ENCODE peak calls at places on chromosomes 16 and 17, in five cellular contexts. G is GM12878, S is HepG2, X is K562, M is H1. V is an unnamed sample. For H3K4me1, the result is how much of the 10 kb centered on the place peaks cover.

GRCh38 chr17:68963958-68964357 is 8.8 kb upstream of the ABCA8 start:
- DNase-seq in G (no peak), S (no peak), X (no peak), M (no peak), V (no peak)

GRCh38 chr17:36675250-36675649 is 73.9 kb downstream of the MRM1 start:
- DNase-seq in G (no peak), S (no peak), X (no peak), M (no peak), V (no peak)

GRCh38 chr17:13757871-13758270 is 156.1 kb upstream of the HS3ST3A1 start:
- DNase-seq in G (no peak), S (no peak), X (no peak), M (no peak), V (no peak)

GRCh38 chr17:1087381-1088241 is 90.7 kb downstream of the TIMM22 start:
- DNase-seq in G (no peak), S (no peak), X (peak), M (peak), V (peak)

GRCh38 chr17:40069751-40070643 is 7.2 kb downstream of the THRA start:
- DNase-seq in G (no peak), S (no peak), X (peak), M (no peak), V (peak)

GRCh38 chr17:60163108-60163784 is 13.5 kb downstream of the CA4 start:
- DNase-seq in G (no peak), S (peak), X (peak), M (peak), V (no peak)

GRCh38 chr17:14621826-14622621 is 321.1 kb downstream of the HS3ST3B1 start:
- DNase-seq in G (no peak), S (no peak), X (no peak), M (no peak), V (no peak)

GRCh38 chr16:14400285-14400977 is 229.6 kb downstream of the PARN start:
- DNase-seq in G (no peak), S (no peak), X (no peak), M (no peak), V (no peak)

GRCh38 chr16:25109643-25110042 is 1.9 kb upstream of the LCMT1 start:
- DNase-seq in G (no peak), S (peak), X (peak), M (no peak), V (no peak)

GRCh38 chr16:31248344-31248743 is 11.4 kb upstream of the ITGAM start:
- DNase-seq in G (no peak), S (no peak), X (no peak), M (no peak), V (no peak)

GRCh38 chr16:17416461-17417221 is 54.1 kb downstream of the XYLT1 start:
- DNase-seq in G (peak), S (no peak), X (no peak), M (no peak), V (peak)

GRCh38 chr16:23848958-23849357 is 13.2 kb downstream of the PRKCB start:
- DNase-seq in G (no peak), S (no peak), X (no peak), M (no peak), V (no peak)
- H3K4me1 ChIP-seq in G (half or more), S (under half), X (under half), M (under half), V (under half)

GRCh38 chr17:29857823-29858222 is 72.2 kb downstream of the SSH2 start:
- DNase-seq in G (no peak), S (no peak), X (no peak), M (no peak), V (no peak)

GRCh38 chr17:29855686-29856085 is 74.3 kb downstream of the SSH2 start:
- DNase-seq in G (no peak), S (no peak), X (no peak), M (no peak), V (no peak)
- TF ChIP-seq CREB1 in G (no peak), S (no peak), X (no peak), M (no peak), V (no peak)

GRCh38 chr16:11080327-11080967 is 136.1 kb downstream of the CLEC16A start:
- DNase-seq in G (no peak), S (no peak), X (no peak), M (no peak), V (no peak)

GRCh38 chr16:11080999-11081630 is 136.8 kb downstream of the CLEC16A start:
- DNase-seq in G (no peak), S (no peak), X (no peak), M (no peak), V (no peak)

GRCh38 chr16:11082860-11083388 is 138.6 kb downstream of the CLEC16A start:
- DNase-seq in G (no peak), S (no peak), X (no peak), M (no peak), V (no peak)

GRCh38 chr16:11084484-11085024 is 140.2 kb downstream of the CLEC16A start:
- DNase-seq in G (no peak), S (peak), X (peak), M (no peak), V (no peak)

GRCh38 chr16:11082108-11082859 is 137.9 kb downstream of the CLEC16A start:
- DNase-seq in G (no peak), S (no peak), X (no peak), M (no peak), V (no peak)
- H3K4me1 ChIP-seq in G (under half), S (under half), X (under half), M (under half), V (under half)

GRCh38 chr16:81632392-81633146 is 146.5 kb upstream of the PLCG2 start:
- DNase-seq in G (no peak), S (no peak), X (peak), M (no peak), V (no peak)
- TF ChIP-seq CREB1 in G (no peak), S (no peak), X (peak), M (no peak), V (no peak)

GRCh38 chr17:80649672-80650338 is 105.2 kb downstream of the RPTOR start:
- DNase-seq in G (no peak), S (peak), X (peak), M (peak), V (peak)
- H3K4me1 ChIP-seq in G (under half), S (under half), X (under half), M (under half), V (under half)

GRCh38 chr17:35315283-35315682 is 58.1 kb downstream of the SLFN11 start:
- DNase-seq in G (no peak), S (no peak), X (peak), M (peak), V (no peak)

GRCh38 chr17:35312346-35312745 is 61.1 kb downstream of the SLFN11 start:
- DNase-seq in G (no peak), S (no peak), X (no peak), M (no peak), V (no peak)

GRCh38 chr17:35313875-35314409 is 59.5 kb downstream of the SLFN11 start:
- DNase-seq in G (no peak), S (no peak), X (no peak), M (no peak), V (peak)

GRCh38 chr17:35314415-35315216 is 58.8 kb downstream of the SLFN11 start:
- DNase-seq in G (no peak), S (no peak), X (no peak), M (peak), V (peak)

GRCh38 chr17:35312790-35313711 is 60.4 kb downstream of the SLFN11 start:
- DNase-seq in G (peak), S (peak), X (peak), M (peak), V (peak)
- TF ChIP-seq CREB1 in G (no peak), S (no peak), X (no peak), M (no peak), V (no peak)

DNA sequence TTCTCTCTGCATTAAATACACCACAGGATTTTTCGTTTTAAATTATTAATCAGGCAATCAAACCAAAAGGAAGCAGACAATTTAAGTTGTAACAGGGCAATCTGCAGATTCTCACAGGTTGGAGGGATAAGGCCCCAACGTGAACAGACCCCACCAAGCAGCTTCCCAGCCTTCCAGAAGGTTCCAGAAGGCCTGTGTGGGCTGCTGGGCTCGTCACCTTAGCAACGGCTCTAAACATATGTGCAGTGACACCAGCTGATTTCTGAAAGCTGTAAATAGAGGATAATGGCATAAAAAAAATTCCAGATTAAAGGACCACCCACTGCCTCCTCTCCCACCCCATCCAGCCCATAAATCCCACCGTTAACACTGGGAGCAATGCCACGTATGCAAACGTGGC is 123.8 kb downstream of the ZNF778 start:
- DNase-seq in G (no peak), S (no peak), X (no peak), M (no peak), V (no peak)
- H3K4me1 ChIP-seq in G (under half), S (half or more), X (under half), M (under half), V (under half)

V was measured in GM23338.